ENCODE peak calls at places on chromosomes 6 and 20, in five cellular contexts. I is HCT116; K is lower lobe of right lung; H is breast epithelium; B is effector memory CD4-positive, alpha-beta T cell. R is an unnamed sample.

GRCh38 chr6:33008944-33009861 is at the start of gene HLA-DOA:
- DNase-seq in I (peak; percentile 28), K (no peak), H (no peak), B (no peak), R (peak; percentile 62)

GRCh38 chr20:40449144-40449543 is 239.9 kb downstream of the MAFB start:
- DNase-seq in I (no peak), K (no peak), H (no peak), B (no peak), R (no peak)

GRCh38 chr6:124433369-124434064 is 528.7 kb upstream of the RNF217 start:
- DNase-seq in I (no peak), K (no peak), H (no peak), B (no peak), R (no peak)

GRCh38 chr6:41713161-41713649 is 22.2 kb downstream of the TFEB start:
- DNase-seq in I (no peak), K (peak; percentile 76), H (peak; percentile 79), B (no peak), R (peak; percentile 65)

GRCh38 chr20:9442858-9443257 is 71.5 kb upstream of the LAMP5 start:
- DNase-seq in I (no peak), K (no peak), H (no peak), B (no peak), R (no peak)

GRCh38 chr20:23050847-23051627 is 1.6 kb upstream of the THBD start:
- DNase-seq in I (peak; percentile 42), K (peak; percentile 90), H (peak; percentile 63), B (no peak), R (peak; percentile 96)

GRCh38 chr20:41277049-41277448 is 40.5 kb downstream of the ZHX3 start:
- DNase-seq in I (no peak), K (no peak), H (no peak), B (no peak), R (no peak)

GRCh38 chr20:6173481-6173880 is 50.7 kb upstream of the FERMT1 start:
- DNase-seq in I (no peak), K (no peak), H (no peak), B (no peak), R (no peak)

GRCh38 chr6:36054965-36055364 is 27.4 kb downstream of the MAPK14 start:
- DNase-seq in I (no peak), K (no peak), H (no peak), B (no peak), R (no peak)

GRCh38 chr6:151004415-151005024 is 139.0 kb downstream of the MTHFD1L start:
- DNase-seq in I (no peak), K (no peak), H (no peak), B (no peak), R (no peak)

GRCh38 chr6:106215608-106216007 is 110.0 kb downstream of the ATG5 start:
- DNase-seq in I (no peak), K (no peak), H (no peak), B (no peak), R (no peak)

GRCh38 chr6:111478749-111479148 is 4.3 kb downstream of the REV3L start:
- DNase-seq in I (peak; percentile 35), K (no peak), H (no peak), B (no peak), R (no peak)

GRCh38 chr6:149484733-149485700 is at the start of gene ZC3H12D:
- DNase-seq in I (peak; percentile 38), K (peak; percentile 69), H (no peak), B (peak; percentile 74), R (peak; percentile 77)

GRCh38 chr20:38673731-38674177 is 50.5 kb upstream of the SLC32A1 start:
- DNase-seq in I (no peak), K (no peak), H (no peak), B (no peak), R (no peak)
- H3K4me3 ChIP-seq in I (no peak overlapping the region), K (peak overlapping the region; percentile 51), H (peak overlapping the region; percentile 46), B (peak overlapping the region; percentile 52), R (no peak overlapping the region)

GRCh38 chr20:50516180-50516934 is 6.2 kb downstream of the PTPN1 start:
- DNase-seq in I (no peak), K (no peak), H (no peak), B (no peak), R (no peak)

GRCh38 chr20:50516935-50517816 is 7.0 kb downstream of the PTPN1 start:
- DNase-seq in I (no peak), K (no peak), H (no peak), B (no peak), R (no peak)

GRCh38 chr20:50519036-50519780 is 9.0 kb downstream of the PTPN1 start:
- DNase-seq in I (no peak), K (no peak), H (no peak), B (no peak), R (no peak)

GRCh38 chr20:50517817-50518154 is 7.6 kb downstream of the PTPN1 start:
- DNase-seq in I (no peak), K (no peak), H (no peak), B (no peak), R (no peak)

GRCh38 chr20:50518270-50518721 is 8.1 kb downstream of the PTPN1 start:
- DNase-seq in I (no peak), K (no peak), H (no peak), B (no peak), R (no peak)
- H3K4me1 ChIP-seq in I (peaks cover 57% of the 10 kb centered on the region), K (peaks cover 98% of the 10 kb centered on the region), H (no peaks in the 10 kb centered on the region), B (peaks cover 67% of the 10 kb centered on the region), R (peaks cover 19% of the 10 kb centered on the region)

DNA sequence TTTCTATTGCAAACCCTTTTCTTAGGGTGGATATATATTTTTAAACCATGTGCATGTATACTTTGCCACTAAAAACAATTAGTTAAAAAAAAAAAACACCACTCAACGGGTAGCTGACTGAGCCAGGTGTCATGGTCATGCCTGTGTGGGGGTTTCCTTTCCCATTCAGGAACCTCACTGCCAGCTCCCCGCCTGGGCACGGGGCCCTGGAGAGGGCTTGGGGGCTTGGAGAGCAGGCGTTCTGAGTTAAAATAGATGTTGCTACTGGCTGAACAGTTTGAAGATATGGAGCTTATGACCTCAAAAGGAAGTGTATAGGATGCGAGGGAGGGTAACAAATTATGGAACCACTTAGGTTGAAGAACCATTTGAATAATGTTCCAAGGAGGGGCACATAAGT is 9.8 kb downstream of the STX16 start:
- DNase-seq in I (no peak), K (no peak), H (no peak), B (no peak), R (no peak)
- H3K27ac ChIP-seq in I (no peak overlapping the region), K (peak overlapping the region; percentile 33), H (no peak overlapping the region), B (peak overlapping the region; percentile 85), R (no peak overlapping the region)

DNA sequence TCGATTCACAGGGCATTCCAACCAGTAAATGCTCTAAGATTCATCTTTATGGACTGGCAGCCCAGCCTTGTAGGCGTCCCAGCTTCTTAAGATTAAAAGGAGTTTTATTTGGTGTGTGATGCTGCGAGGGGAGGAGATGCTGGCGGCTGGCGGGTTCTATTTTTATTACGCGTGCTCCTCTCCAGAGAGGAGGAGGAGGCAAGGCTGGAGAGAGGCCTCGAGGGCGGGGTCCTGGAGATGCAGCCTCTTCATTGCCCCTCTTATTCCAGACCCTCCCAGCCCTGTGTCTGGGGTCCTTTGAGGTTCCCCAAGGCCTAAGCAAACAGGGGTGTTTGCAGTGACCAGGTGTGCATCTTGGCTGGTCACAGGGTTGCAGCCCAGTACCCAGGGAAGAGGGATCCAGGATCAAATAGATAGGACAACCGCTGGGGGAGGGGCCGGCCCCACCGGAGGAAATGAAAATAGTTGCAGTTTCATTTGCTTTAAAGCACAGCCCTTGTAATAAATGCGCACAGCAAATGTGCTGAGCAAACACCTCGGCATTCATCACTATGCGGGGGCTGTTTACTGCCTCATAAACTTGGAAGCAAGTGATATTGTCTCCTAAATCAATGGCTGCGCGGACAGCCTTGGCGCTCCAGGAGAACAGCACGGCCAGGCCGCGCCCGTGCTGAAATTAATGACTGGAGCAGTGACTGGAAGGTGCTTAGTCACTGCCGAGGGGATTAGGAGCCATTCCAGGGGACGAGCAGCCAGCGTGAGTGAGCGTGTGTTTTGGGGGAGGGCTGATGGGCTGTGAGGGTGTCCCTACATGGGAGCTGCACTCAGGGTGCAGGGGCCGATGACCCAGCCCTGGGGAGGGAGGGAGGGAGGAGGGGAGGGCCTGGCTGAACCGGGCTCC is 83.0 kb downstream of the TMEM242 start:
- DNase-seq in I (no peak), K (no peak), H (no peak), B (no peak), R (peak; percentile 89)
- H3K4me3 ChIP-seq in I (peak overlapping the region; percentile 46), K (peak overlapping the region; percentile 17), H (peak overlapping the region; percentile 18), B (no peak overlapping the region), R (no peak overlapping the region)

GRCh38 chr20:33781945-33782344 is 29.2 kb upstream of the CHMP4B start:
- DNase-seq in I (no peak), K (no peak), H (no peak), B (no peak), R (no peak)

GRCh38 chr20:33784225-33784624 is 26.9 kb upstream of the CHMP4B start:
- DNase-seq in I (no peak), K (no peak), H (no peak), B (no peak), R (no peak)

GRCh38 chr20:33783818-33784217 is 27.3 kb upstream of the CHMP4B start:
- DNase-seq in I (no peak), K (no peak), H (no peak), B (no peak), R (no peak)

GRCh38 chr20:33783256-33783655 is 27.9 kb upstream of the CHMP4B start:
- DNase-seq in I (no peak), K (no peak), H (no peak), B (no peak), R (no peak)

GRCh38 chr20:33781133-33781532 is 30.0 kb upstream of the CHMP4B start:
- DNase-seq in I (no peak), K (no peak), H (no peak), B (no peak), R (no peak)
- H3K4me1 ChIP-seq in I (peaks cover 30% of the 10 kb centered on the region), K (no peaks in the 10 kb centered on the region), H (no peaks in the 10 kb centered on the region), B (no peaks in the 10 kb centered on the region), R (no peaks in the 10 kb centered on the region)

GRCh38 chr6:79784013-79784753 is 153.1 kb downstream of the SH3BGRL2 start:
- DNase-seq in I (no peak), K (no peak), H (no peak), B (no peak), R (no peak)
- H3K27ac ChIP-seq in I (no peak overlapping the region), K (no peak overlapping the region), H (no peak overlapping the region), B (no peak overlapping the region), R (no peak overlapping the region)

GRCh38 chr6:103101267-103101666 is 1707.8 kb downstream of the GRIK2 start:
- DNase-seq in I (no peak), K (no peak), H (no peak), B (no peak), R (no peak)
- H3K4me3 ChIP-seq in I (no peak overlapping the region), K (no peak overlapping the region), H (no peak overlapping the region), B (no peak overlapping the region), R (no peak overlapping the region)

GRCh38 chr6:133274813-133275212 is 33.7 kb downstream of the EYA4 start:
- DNase-seq in I (no peak), K (no peak), H (no peak), B (no peak), R (no peak)
- H3K4me1 ChIP-seq in I (no peaks in the 10 kb centered on the region), K (no peaks in the 10 kb centered on the region), H (no peaks in the 10 kb centered on the region), B (no peaks in the 10 kb centered on the region), R (no peaks in the 10 kb centered on the region)

R was measured in aorta.